ENCODE peak calls at places on chromosome 20, in ten cellular contexts. D is posterior vena cava; X is M059J; L is GM12865; W is stimulated activated CD4-positive, alpha-beta T cell treated with anti-CD3 and anti-CD28 coated beads, Interleukin-15, amount 100 ng/mL, for 1 hour; J is midbrain; T is AG09319; V is left kidney; Z is effector memory CD4-positive, alpha-beta T cell; O is HCEC 1CT. Q is an unnamed sample.

GRCh38 chr20:45911486-45912343 is at the start of gene PLTP:
- DNase-seq in L (peak), T (no peak), D (peak), V (peak), X (peak), W (no peak), O (peak), Z (peak), J (peak), Q (no peak)

GRCh38 chr20:8633366-8633765 is 435.5 kb upstream of the PLCB4 start:
- DNase-seq in V (no peak), O (peak), X (peak), J (no peak), T (no peak), Z (no peak), D (no peak), W (no peak), L (no peak), Q (no peak)

GRCh38 chr20:35839891-35840290 is 68.1 kb downstream of the PHF20 start:
- DNase-seq in J (no peak), Z (no peak), V (no peak), L (no peak), O (peak), W (no peak), X (no peak), T (no peak), D (no peak), Q (no peak)

GRCh38 chr20:2984956-2985661 is 58.3 kb upstream of the GNRH2 start:
- DNase-seq in J (no peak), X (peak), T (no peak), O (peak), Z (no peak), L (no peak), V (peak), D (no peak), W (no peak), Q (no peak)

GRCh38 chr20:1893721-1894470 is 1.3 kb upstream of the SIRPA start:
- DNase-seq in V (peak), D (peak), Z (no peak), T (no peak), L (no peak), J (peak), O (no peak), W (no peak), X (no peak), Q (no peak)

GRCh38 chr20:57361517-57361916 is 10.5 kb downstream of the RAE1 start:
- DNase-seq in W (no peak), L (no peak), D (no peak), O (peak), X (peak), Z (no peak), J (no peak), V (no peak), T (peak), Q (no peak)

GRCh38 chr20:25065625-25066338 is 7.8 kb upstream of the ACSS1 start:
- DNase-seq in L (peak), J (peak), X (peak), Z (peak), D (peak), O (peak), T (peak), W (peak), V (peak), Q (peak)

GRCh38 chr20:38023181-38024085 is 9.8 kb downstream of the TTI1 start:
- DNase-seq in Z (no peak), W (no peak), V (peak), D (no peak), T (peak), O (peak), L (no peak), J (no peak), X (peak), Q (no peak)

GRCh38 chr20:32702706-32703425 is 29.1 kb upstream of the C20orf203 start:
- DNase-seq in V (no peak), Z (no peak), J (no peak), X (no peak), D (no peak), W (no peak), O (no peak), T (no peak), L (no peak), Q (no peak)

GRCh38 chr20:61045091-61045490 is 207.0 kb upstream of the CDH4 start:
- DNase-seq in W (no peak), T (no peak), O (no peak), Z (no peak), V (no peak), D (no peak), J (no peak), X (no peak), L (no peak), Q (no peak)

GRCh38 chr20:46549188-46549967 is 1.1 kb downstream of the OCSTAMP start:
- DNase-seq in O (no peak), D (no peak), L (no peak), J (no peak), W (no peak), V (no peak), Z (no peak), X (no peak), T (no peak), Q (no peak)

GRCh38 chr20:9025643-9026042 is 43.2 kb upstream of the PLCB4 start:
- DNase-seq in T (peak), V (no peak), L (no peak), X (peak), O (peak), J (no peak), W (no peak), Z (no peak), D (no peak), Q (no peak)

GRCh38 chr20:10662661-10663458 is 10.9 kb downstream of the JAG1 start:
- DNase-seq in V (no peak), Z (no peak), J (peak), L (no peak), W (no peak), D (no peak), X (no peak), T (no peak), O (no peak), Q (no peak)